ENCODE peak calls at places on chromosomes 3 and 15, in six cellular contexts. D is hepatocyte, F is neural progenitor cell, E is PC-3, A is GM23338, G is HCT116. K is an unnamed sample.

GRCh38 chr3:188097786-188098185 is 56.2 kb upstream of the LPP start:
- DNase-seq in F (no peak), A (no peak), D (no peak), E (no peak), G (no peak), K (no peak)

GRCh38 chr15:79962178-79962577 is 8.8 kb downstream of the BCL2A1 start:
- DNase-seq in F (no peak), G (no peak), E (no peak), A (no peak), D (no peak), K (no peak)

GRCh38 chr15:98878172-98878571 is 129.4 kb downstream of the PGPEP1L start:
- DNase-seq in F (no peak), E (no peak), A (no peak), G (no peak), D (no peak), K (peak; percentile 78)

GRCh38 chr3:76028816-76029215 is 243.5 kb upstream of the ZNF717 start:
- DNase-seq in E (no peak), F (no peak), D (no peak), A (no peak), G (no peak), K (no peak)

GRCh38 chr15:77521206-77521605 is 100.5 kb downstream of the HMG20A start:
- DNase-seq in D (no peak), A (no peak), E (no peak), F (no peak), G (no peak), K (no peak)

GRCh38 chr3:103513003-103513402 is 1078.2 kb downstream of the ZPLD1 start:
- DNase-seq in A (no peak), F (no peak), E (no peak), G (no peak), D (no peak), K (no peak)

GRCh38 chr3:183698318-183698731 is 728 bp downstream of the YEATS2 start:
- DNase-seq in F (peak; percentile 65), G (no peak), D (peak; percentile 44), A (peak; percentile 62), E (peak; percentile 30), K (peak; percentile 72)

GRCh38 chr3:122974764-122975162 is 52.8 kb downstream of the SEMA5B start:
- DNase-seq in G (no peak), A (no peak), E (peak; percentile 59), F (no peak), D (peak; percentile 56), K (peak; percentile 49)

GRCh38 chr15:100703032-100703578 is 100.7 kb downstream of the ASB7 start:
- DNase-seq in A (no peak), E (peak; percentile 70), F (no peak), D (no peak), G (no peak), K (peak; percentile 91)

GRCh38 chr3:141426404-141427034 is 58.2 kb downstream of the ZBTB38 start:
- DNase-seq in D (peak; percentile 83), E (no peak), G (no peak), A (peak; percentile 52), F (peak; percentile 38), K (peak; percentile 73)

GRCh38 chr3:155102329-155102728 is 22.2 kb downstream of the MME start:
- DNase-seq in A (no peak), G (no peak), F (no peak), E (peak; percentile 37), D (no peak), K (peak; percentile 20)

GRCh38 chr15:65372787-65373067 is 5.1 kb downstream of the IGDCC3 start:
- DNase-seq in D (no peak), G (no peak), A (no peak), F (peak; percentile 42), E (no peak), K (no peak)

GRCh38 chr3:178127221-178127620 is 409.0 kb upstream of the KCNMB2 start:
- DNase-seq in G (no peak), E (no peak), A (peak; percentile 27), F (peak; percentile 3), D (no peak), K (no peak)

GRCh38 chr3:54243262-54243931 is 121.0 kb downstream of the CACNA2D3 start:
- DNase-seq in A (peak; percentile 22), D (no peak), E (peak; percentile 34), G (no peak), F (no peak), K (peak; percentile 25)

DNA sequence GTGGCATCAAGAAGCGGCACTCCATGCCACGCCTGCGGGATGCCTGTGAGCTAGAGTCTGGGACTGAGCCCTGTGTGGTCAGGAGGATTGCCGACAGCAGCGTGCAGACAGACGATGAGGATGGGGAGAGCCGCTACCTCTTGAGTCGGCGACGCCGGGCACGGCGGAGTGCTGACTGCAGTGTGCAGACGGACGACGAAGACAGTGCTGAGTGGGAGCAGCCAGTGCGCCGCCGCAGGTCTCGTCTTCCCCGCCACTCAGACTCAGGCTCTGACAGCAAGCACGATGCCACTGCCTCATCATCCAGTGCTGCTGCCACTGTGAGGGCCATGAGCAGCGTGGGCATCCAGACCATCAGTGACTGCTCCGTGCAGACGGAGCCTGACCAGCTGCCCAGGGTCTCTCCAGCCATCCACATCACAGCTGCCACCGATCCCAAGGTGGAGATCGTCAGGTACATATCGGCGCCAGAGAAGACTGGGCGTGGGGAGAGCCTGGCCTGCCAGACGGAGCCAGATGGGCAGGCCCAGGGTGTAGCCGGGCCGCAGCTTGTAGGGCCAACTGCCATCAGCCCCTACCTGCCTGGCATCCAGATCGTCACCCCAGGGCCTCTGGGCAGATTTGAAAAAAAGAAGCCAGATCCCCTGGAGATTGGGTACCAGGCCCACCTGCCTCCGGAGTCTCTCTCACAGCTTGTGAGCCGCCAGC is 16.8 kb upstream of the APEH start:
- DNase-seq in A (no peak), F (no peak), E (no peak), D (no peak), G (no peak), K (no peak)
- H3K4me1 ChIP-seq in A (no peaks in the 10 kb centered on the region), F (no peaks in the 10 kb centered on the region), E (no peaks in the 10 kb centered on the region), D (peaks cover 3% of the 10 kb centered on the region), G (no peaks in the 10 kb centered on the region), K (no peaks in the 10 kb centered on the region)

DNA sequence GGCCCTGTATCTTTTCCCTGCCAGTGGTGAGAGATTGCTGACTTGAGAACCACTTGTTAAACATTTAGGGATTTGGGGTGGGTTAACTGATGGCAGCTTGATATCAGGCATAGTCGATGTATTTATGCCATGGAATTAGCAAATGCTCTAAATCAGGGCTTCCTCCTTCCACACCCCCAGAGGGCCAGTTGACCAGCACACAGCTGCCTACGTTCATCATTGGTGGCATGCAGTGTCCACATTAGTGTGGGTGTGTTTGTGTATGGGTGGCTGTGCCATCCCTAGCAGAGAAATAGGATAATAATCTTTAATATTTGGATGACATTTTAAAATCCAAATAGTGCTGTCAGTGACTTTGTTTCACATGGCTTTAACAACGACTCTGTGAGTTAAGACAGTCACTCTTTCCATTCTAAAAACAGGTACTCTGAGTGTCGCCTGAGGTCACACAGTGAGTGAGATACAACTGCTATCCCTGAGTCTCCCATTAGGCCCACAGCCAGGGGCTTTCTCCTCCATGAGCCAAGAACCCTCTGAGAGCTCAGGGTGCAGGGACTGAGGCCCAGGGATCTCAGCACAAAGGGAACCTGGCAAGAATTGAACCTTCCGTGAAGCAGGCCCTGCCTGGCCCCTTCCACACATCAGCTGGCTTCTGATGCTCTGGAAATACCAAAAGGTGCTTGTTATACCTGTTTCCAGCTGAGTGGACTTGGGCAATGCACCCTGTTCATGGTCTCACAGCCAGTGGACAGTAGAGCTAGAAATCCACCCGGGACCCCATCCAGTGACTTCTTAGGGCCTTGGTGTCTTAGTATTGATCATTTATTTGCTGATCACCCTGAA is 4.3 kb upstream of the LTF start:
- DNase-seq in G (no peak), A (no peak), E (no peak), D (no peak), F (no peak), K (no peak)
- TF ChIP-seq EZH2phosphoT487 in G (no peak), A (no peak), E (no peak), D (no peak), F (no peak), K (no peak)

DNA sequence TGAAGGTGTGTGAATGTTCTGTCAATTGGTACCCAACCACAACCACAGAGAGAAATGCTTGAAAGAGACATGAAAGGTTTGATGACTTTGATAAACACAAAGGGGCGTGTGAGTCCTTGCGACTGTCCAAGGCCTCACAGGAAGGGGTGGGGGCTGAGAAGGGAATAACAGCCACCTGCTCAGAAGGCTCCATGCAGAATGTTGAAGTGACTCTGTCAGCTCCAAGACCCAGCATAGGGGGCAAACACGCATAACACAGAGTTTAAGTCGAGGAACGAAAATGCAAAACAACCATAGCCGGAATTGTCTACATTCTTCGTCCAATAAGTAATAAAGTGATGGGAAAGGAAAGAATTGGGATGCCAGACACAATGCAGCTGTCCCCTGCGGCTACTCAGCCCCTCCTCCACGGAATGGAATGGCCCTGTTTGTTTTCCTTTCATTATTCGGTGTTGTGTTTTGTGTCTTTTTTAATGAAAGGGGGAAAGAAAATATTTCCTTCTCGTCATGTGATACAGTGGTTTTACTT is 19.9 kb downstream of the TMEM212 start:
- DNase-seq in F (peak; percentile 27), G (no peak), E (no peak), D (no peak), A (peak; percentile 17), K (no peak)
- TF ChIP-seq EZH2 in F (no peak), G (no peak), E (no peak), D (no peak), A (no peak), K (no peak)

GRCh38 chr3:30617069-30617468 is 10.7 kb downstream of the TGFBR2 start:
- DNase-seq in F (no peak), D (no peak), G (no peak), A (no peak), E (no peak), K (no peak)

GRCh38 chr3:30619318-30619717 is 12.9 kb downstream of the TGFBR2 start:
- DNase-seq in A (no peak), D (no peak), E (no peak), G (no peak), F (no peak), K (no peak)

GRCh38 chr3:30616347-30617027 is 10.1 kb downstream of the TGFBR2 start:
- DNase-seq in G (no peak), A (no peak), F (no peak), E (no peak), D (no peak), K (no peak)

GRCh38 chr3:30618508-30618907 is 12.1 kb downstream of the TGFBR2 start:
- DNase-seq in D (no peak), E (no peak), G (no peak), F (no peak), A (no peak), K (no peak)

GRCh38 chr3:30617653-30618052 is 11.3 kb downstream of the TGFBR2 start:
- DNase-seq in F (no peak), D (no peak), G (no peak), E (no peak), A (no peak), K (no peak)
- H3K4me1 ChIP-seq in F (no peaks in the 10 kb centered on the region), D (peaks cover 10% of the 10 kb centered on the region), G (peaks cover 100% of the 10 kb centered on the region), E (peaks cover 34% of the 10 kb centered on the region), A (peaks cover 23% of the 10 kb centered on the region), K (peaks cover 73% of the 10 kb centered on the region)

GRCh38 chr3:196569003-196569516 is 600 bp downstream of the FBXO45 start:
- DNase-seq in E (peak; percentile 40), A (peak; percentile 71), F (no peak), D (peak; percentile 75), G (no peak), K (peak; percentile 72)
- TF ChIP-seq EZH2phosphoT487 in E (no peak), A (no peak), F (no peak), D (no peak), G (no peak), K (no peak)

K was measured in GM23248.